ENCODE peak calls at places on chromosomes 5 and 9, in seven cellular contexts. One of them, this sample, is unnamed.

GRCh38 chr9:37324261-37324683 is 98.2 kb upstream of the GRHPR start:
- DNase-seq in cardiac septum: no peak
- DNase-seq in activated naive CD4-positive, alpha-beta T cell treated with anti-CD3 and anti-CD28 coated beads for 36 hours: no peak
- DNase-seq in NCI-H1048: no peak
- DNase-seq in Karpas-422: peak; percentile 86
- DNase-seq in Peyer's patch: peak; percentile 63
- DNase-seq in left colon: no peak
- DNase-seq in this sample: no peak

GRCh38 chr5:127950707-127951356 is 132.7 kb upstream of the SLC12A2 start:
- DNase-seq in Peyer's patch: no peak
- DNase-seq in left colon: no peak
- DNase-seq in activated naive CD4-positive, alpha-beta T cell treated with anti-CD3 and anti-CD28 coated beads for 36 hours: no peak
- DNase-seq in NCI-H1048: no peak
- DNase-seq in cardiac septum: no peak
- DNase-seq in Karpas-422: no peak
- DNase-seq in this sample: no peak

GRCh38 chr5:57033103-57033502 is 81.2 kb upstream of the MIER3 start:
- DNase-seq in Peyer's patch: no peak
- DNase-seq in cardiac septum: no peak
- DNase-seq in activated naive CD4-positive, alpha-beta T cell treated with anti-CD3 and anti-CD28 coated beads for 36 hours: no peak
- DNase-seq in left colon: peak; percentile 79
- DNase-seq in Karpas-422: no peak
- DNase-seq in NCI-H1048: no peak
- DNase-seq in this sample: no peak

GRCh38 chr9:135209136-135209535 is 121.7 kb downstream of the OLFM1 start:
- DNase-seq in Peyer's patch: no peak
- DNase-seq in left colon: no peak
- DNase-seq in activated naive CD4-positive, alpha-beta T cell treated with anti-CD3 and anti-CD28 coated beads for 36 hours: no peak
- DNase-seq in NCI-H1048: no peak
- DNase-seq in Karpas-422: no peak
- DNase-seq in cardiac septum: no peak
- DNase-seq in this sample: no peak

GRCh38 chr5:92835712-92836111 is 745.3 kb downstream of the NR2F1-AS1 start:
- DNase-seq in NCI-H1048: no peak
- DNase-seq in Peyer's patch: no peak
- DNase-seq in left colon: no peak
- DNase-seq in Karpas-422: no peak
- DNase-seq in cardiac septum: no peak
- DNase-seq in activated naive CD4-positive, alpha-beta T cell treated with anti-CD3 and anti-CD28 coated beads for 36 hours: no peak
- DNase-seq in this sample: no peak

GRCh38 chr5:114237766-114238165 is 124.1 kb upstream of the KCNN2 start:
- DNase-seq in left colon: no peak
- DNase-seq in activated naive CD4-positive, alpha-beta T cell treated with anti-CD3 and anti-CD28 coated beads for 36 hours: peak; percentile 6
- DNase-seq in NCI-H1048: no peak
- DNase-seq in Karpas-422: no peak
- DNase-seq in cardiac septum: no peak
- DNase-seq in Peyer's patch: no peak
- DNase-seq in this sample: no peak

GRCh38 chr9:92986175-92987110 is 39.1 kb downstream of the FGD3 start:
- DNase-seq in Peyer's patch: peak; percentile 46
- DNase-seq in cardiac septum: no peak
- DNase-seq in left colon: no peak
- DNase-seq in Karpas-422: peak; percentile 85
- DNase-seq in activated naive CD4-positive, alpha-beta T cell treated with anti-CD3 and anti-CD28 coated beads for 36 hours: peak; percentile 84
- DNase-seq in NCI-H1048: no peak
- DNase-seq in this sample: no peak

GRCh38 chr5:83524991-83525390 is 53.4 kb downstream of the VCAN start:
- DNase-seq in left colon: no peak
- DNase-seq in cardiac septum: no peak
- DNase-seq in Karpas-422: no peak
- DNase-seq in NCI-H1048: no peak
- DNase-seq in activated naive CD4-positive, alpha-beta T cell treated with anti-CD3 and anti-CD28 coated beads for 36 hours: no peak
- DNase-seq in Peyer's patch: no peak
- DNase-seq in this sample: no peak

GRCh38 chr9:98491231-98491651 is 217.5 kb downstream of the GABBR2 start:
- DNase-seq in Peyer's patch: no peak
- DNase-seq in NCI-H1048: no peak
- DNase-seq in Karpas-422: no peak
- DNase-seq in activated naive CD4-positive, alpha-beta T cell treated with anti-CD3 and anti-CD28 coated beads for 36 hours: no peak
- DNase-seq in left colon: no peak
- DNase-seq in cardiac septum: no peak
- DNase-seq in this sample: no peak

GRCh38 chr9:122347348-122348287 is 23.2 kb upstream of the PTGS1 start:
- DNase-seq in activated naive CD4-positive, alpha-beta T cell treated with anti-CD3 and anti-CD28 coated beads for 36 hours: peak; percentile 25
- DNase-seq in NCI-H1048: no peak
- DNase-seq in Karpas-422: peak; percentile 54
- DNase-seq in Peyer's patch: peak; percentile 20
- DNase-seq in left colon: peak; percentile 59
- DNase-seq in cardiac septum: no peak
- DNase-seq in this sample: no peak

GRCh38 chr5:116970318-116970717 is 395.7 kb upstream of the SEMA6A start:
- DNase-seq in activated naive CD4-positive, alpha-beta T cell treated with anti-CD3 and anti-CD28 coated beads for 36 hours: no peak
- DNase-seq in left colon: no peak
- DNase-seq in Karpas-422: no peak
- DNase-seq in NCI-H1048: no peak
- DNase-seq in Peyer's patch: no peak
- DNase-seq in cardiac septum: no peak
- DNase-seq in this sample: no peak

GRCh38 chr5:89729623-89730390 is 679.7 kb downstream of the CETN3 start:
- DNase-seq in NCI-H1048: no peak
- DNase-seq in cardiac septum: no peak
- DNase-seq in Peyer's patch: no peak
- DNase-seq in left colon: no peak
- DNase-seq in Karpas-422: no peak
- DNase-seq in activated naive CD4-positive, alpha-beta T cell treated with anti-CD3 and anti-CD28 coated beads for 36 hours: no peak
- DNase-seq in this sample: no peak

GRCh38 chr9:136343884-136344269 is 16.5 kb downstream of the GPSM1 start:
- DNase-seq in cardiac septum: no peak
- DNase-seq in Peyer's patch: no peak
- DNase-seq in Karpas-422: no peak
- DNase-seq in activated naive CD4-positive, alpha-beta T cell treated with anti-CD3 and anti-CD28 coated beads for 36 hours: no peak
- DNase-seq in NCI-H1048: no peak
- DNase-seq in left colon: no peak
- DNase-seq in this sample: no peak

GRCh38 chr9:86300701-86301100 is 18.4 kb upstream of the ISCA1 start:
- DNase-seq in activated naive CD4-positive, alpha-beta T cell treated with anti-CD3 and anti-CD28 coated beads for 36 hours: no peak
- DNase-seq in Peyer's patch: no peak
- DNase-seq in cardiac septum: no peak
- DNase-seq in left colon: no peak
- DNase-seq in NCI-H1048: no peak
- DNase-seq in Karpas-422: peak; percentile 53
- DNase-seq in this sample: no peak

GRCh38 chr9:98795295-98795955 is 930 bp downstream of the ANKS6 start:
- DNase-seq in cardiac septum: no peak
- DNase-seq in NCI-H1048: no peak
- DNase-seq in Peyer's patch: no peak
- DNase-seq in left colon: no peak
- DNase-seq in Karpas-422: no peak
- DNase-seq in activated naive CD4-positive, alpha-beta T cell treated with anti-CD3 and anti-CD28 coated beads for 36 hours: no peak
- DNase-seq in this sample: no peak

GRCh38 chr5:157449011-157449723 is 10.8 kb upstream of the NIPAL4 start:
- DNase-seq in left colon: peak; percentile 51
- DNase-seq in NCI-H1048: no peak
- DNase-seq in cardiac septum: no peak
- DNase-seq in Karpas-422: peak; percentile 24
- DNase-seq in activated naive CD4-positive, alpha-beta T cell treated with anti-CD3 and anti-CD28 coated beads for 36 hours: no peak
- DNase-seq in Peyer's patch: no peak
- DNase-seq in this sample: no peak

GRCh38 chr5:21685536-21685935 is 1167.6 kb downstream of the CDH12 start:
- DNase-seq in activated naive CD4-positive, alpha-beta T cell treated with anti-CD3 and anti-CD28 coated beads for 36 hours: no peak
- DNase-seq in NCI-H1048: no peak
- DNase-seq in cardiac septum: no peak
- DNase-seq in left colon: no peak
- DNase-seq in Peyer's patch: no peak
- DNase-seq in Karpas-422: no peak
- DNase-seq in this sample: no peak

GRCh38 chr5:149860801-149861322 is 83.7 kb downstream of the PDE6A start:
- DNase-seq in NCI-H1048: no peak
- DNase-seq in Peyer's patch: peak; percentile 20
- DNase-seq in activated naive CD4-positive, alpha-beta T cell treated with anti-CD3 and anti-CD28 coated beads for 36 hours: peak; percentile 57
- DNase-seq in left colon: no peak
- DNase-seq in Karpas-422: no peak
- DNase-seq in cardiac septum: no peak
- DNase-seq in this sample: no peak

GRCh38 chr9:35680331-35681105 is 6.8 kb downstream of the CA9 start:
- DNase-seq in left colon: no peak
- DNase-seq in NCI-H1048: peak; percentile 89
- DNase-seq in cardiac septum: no peak
- DNase-seq in Karpas-422: peak; percentile 69
- DNase-seq in Peyer's patch: peak; percentile 73
- DNase-seq in activated naive CD4-positive, alpha-beta T cell treated with anti-CD3 and anti-CD28 coated beads for 36 hours: no peak
- DNase-seq in this sample: no peak

GRCh38 chr5:179294131-179294780 is 51.0 kb downstream of the ADAMTS2 start:
- DNase-seq in Karpas-422: no peak
- DNase-seq in activated naive CD4-positive, alpha-beta T cell treated with anti-CD3 and anti-CD28 coated beads for 36 hours: no peak
- DNase-seq in left colon: no peak
- DNase-seq in cardiac septum: no peak
- DNase-seq in Peyer's patch: no peak
- DNase-seq in NCI-H1048: no peak
- DNase-seq in this sample: peak; percentile 61

GRCh38 chr5:22896155-22896554 is 43.0 kb upstream of the CDH12 start:
- DNase-seq in activated naive CD4-positive, alpha-beta T cell treated with anti-CD3 and anti-CD28 coated beads for 36 hours: no peak
- DNase-seq in Peyer's patch: no peak
- DNase-seq in left colon: no peak
- DNase-seq in cardiac septum: no peak
- DNase-seq in NCI-H1048: no peak
- DNase-seq in Karpas-422: no peak
- DNase-seq in this sample: no peak

This sample was measured in RWPE2.